ENCODE peak calls at places on chromosomes 7 and 10, in eight cellular contexts. R is progenitor cell of endocrine pancreas; D is activated naive CD4-positive, alpha-beta T cell treated with Interleukin-2 at 50 U/mL for 16 hours; H is SK-MEL-5; S is non-pigmented ciliary epithelial cell; V is T1000; Z is BE2C; M is DMS79 treated with DMSO at 0.1 percent for 48 hours. Y is an unnamed sample.

GRCh38 chr7:116802144-116802747 is 60.1 kb upstream of the CAPZA2 start:
- DNase-seq in H (peak; percentile 62), R (no peak), D (no peak), Z (no peak), S (no peak), M (no peak), V (no peak), Y (no peak)

GRCh38 chr10:95265572-95265971 is 25.2 kb downstream of the PDLIM1 start:
- DNase-seq in V (no peak), S (no peak), Z (no peak), D (no peak), R (no peak), H (no peak), M (no peak), Y (no peak)

GRCh38 chr10:21526952-21527633 is 1.6 kb upstream of the SKIDA1 start:
- DNase-seq in Z (peak; percentile 69), M (no peak), S (no peak), H (peak; percentile 40), R (peak; percentile 54), V (no peak), D (peak; percentile 40), Y (peak; percentile 36)

GRCh38 chr7:949021-949934 is 5.2 kb downstream of the ADAP1 start:
- DNase-seq in V (no peak), M (no peak), Z (peak; percentile 5), D (no peak), H (no peak), R (no peak), S (no peak), Y (no peak)

GRCh38 chr7:20199015-20199737 is 18.0 kb downstream of the MACC1 start:
- DNase-seq in H (peak; percentile 28), D (no peak), Z (peak; percentile 52), R (no peak), V (no peak), M (peak; percentile 87), S (peak; percentile 67), Y (no peak)

GRCh38 chr10:58436071-58436470 is 50.9 kb downstream of the TFAM start:
- DNase-seq in D (no peak), S (no peak), R (no peak), H (peak; percentile 37), Z (no peak), V (no peak), M (no peak), Y (no peak)

GRCh38 chr7:134755422-134756022 is 23.9 kb upstream of the CALD1 start:
- DNase-seq in R (no peak), M (no peak), S (no peak), D (peak; percentile 32), H (peak; percentile 60), V (no peak), Z (peak; percentile 26), Y (no peak)

GRCh38 chr10:11824376-11824775 is 1.2 kb downstream of the PROSER2 start:
- DNase-seq in H (peak; percentile 17), S (no peak), R (no peak), D (no peak), V (no peak), M (no peak), Z (no peak), Y (no peak)

GRCh38 chr10:6650580-6650979 is 70.5 kb upstream of the PRKCQ start:
- DNase-seq in M (no peak), S (no peak), D (peak; percentile 45), Z (no peak), H (no peak), V (no peak), R (no peak), Y (no peak)

GRCh38 chr10:49089789-49090595 is 25.3 kb downstream of the VSTM4 start:
- DNase-seq in Z (no peak), S (no peak), H (no peak), R (no peak), M (no peak), D (no peak), V (no peak), Y (no peak)

GRCh38 chr7:80392229-80393169 is 119.4 kb downstream of the GNAT3 start:
- DNase-seq in H (peak; percentile 62), D (no peak), Z (no peak), M (no peak), R (no peak), V (no peak), S (no peak), Y (no peak)

GRCh38 chr7:158567153-158567603 is 20.4 kb downstream of the PTPRN2 start:
- DNase-seq in S (no peak), H (no peak), V (no peak), D (no peak), R (no peak), M (no peak), Z (no peak), Y (no peak)

GRCh38 chr7:3998060-3998459 is 684.0 kb upstream of the FOXK1 start:
- DNase-seq in V (no peak), R (no peak), D (no peak), H (no peak), Z (no peak), S (no peak), M (no peak), Y (no peak)

GRCh38 chr7:26103541-26104070 is 48.4 kb upstream of the NFE2L3 start:
- DNase-seq in V (no peak), M (no peak), S (no peak), R (no peak), D (no peak), H (no peak), Z (no peak), Y (no peak)

GRCh38 chr10:58641095-58641531 is 128.4 kb downstream of the BICC1 start:
- DNase-seq in S (peak; percentile 91), D (no peak), M (no peak), H (peak; percentile 57), Z (no peak), V (peak; percentile 73), R (no peak), Y (no peak)

GRCh38 chr7:45593121-45593541 is 19.0 kb downstream of the ADCY1 start:
- DNase-seq in M (no peak), V (no peak), Z (no peak), D (no peak), H (no peak), R (no peak), S (no peak), Y (no peak)

GRCh38 chr10:88131561-88132139 is 268.2 kb downstream of the PTEN start:
- DNase-seq in M (peak; percentile 67), Z (no peak), H (peak; percentile 3), S (no peak), D (no peak), R (no peak), V (no peak), Y (no peak)

GRCh38 chr10:130971123-130971435 is 340.4 kb downstream of the TCERG1L start:
- DNase-seq in M (no peak), R (no peak), S (no peak), H (no peak), D (no peak), Z (no peak), V (no peak), Y (no peak)